ENCODE peak calls at places on chromosomes 4 and X, in eight cellular contexts. One of them, this sample, is unnamed.

GRCh38 chr4:176031927-176032326 is 33.7 kb upstream of the WDR17 start:
- DNase-seq in SJCRH30: no peak
- DNase-seq in breast epithelium: no peak
- DNase-seq in OCI-LY7: no peak
- DNase-seq in cardiac muscle cell: no peak
- DNase-seq in IMR-90: no peak
- DNase-seq in tibial artery: no peak
- DNase-seq in GM23248: no peak
- DNase-seq in this sample: no peak

GRCh38 chr4:168304744-168305459 is 13.7 kb downstream of the DDX60 start:
- DNase-seq in SJCRH30: no peak
- DNase-seq in breast epithelium: no peak
- DNase-seq in OCI-LY7: no peak
- DNase-seq in cardiac muscle cell: no peak
- DNase-seq in IMR-90: peak
- DNase-seq in tibial artery: no peak
- DNase-seq in GM23248: peak
- DNase-seq in this sample: no peak

GRCh38 chrX:105323951-105324350 is 103.5 kb upstream of the TEX13A start:
- DNase-seq in SJCRH30: peak
- DNase-seq in breast epithelium: no peak
- DNase-seq in OCI-LY7: no peak
- DNase-seq in cardiac muscle cell: no peak
- DNase-seq in IMR-90: peak
- DNase-seq in tibial artery: no peak
- DNase-seq in GM23248: no peak
- DNase-seq in this sample: no peak

GRCh38 chrX:101260435-101260834 is 30.7 kb downstream of the TAF7L start:
- DNase-seq in SJCRH30: no peak
- DNase-seq in breast epithelium: no peak
- DNase-seq in OCI-LY7: peak
- DNase-seq in cardiac muscle cell: peak
- DNase-seq in IMR-90: no peak
- DNase-seq in tibial artery: no peak
- DNase-seq in GM23248: peak
- DNase-seq in this sample: no peak

GRCh38 chrX:101383679-101384078 is 2.3 kb downstream of the BTK start:
- DNase-seq in SJCRH30: no peak
- DNase-seq in breast epithelium: no peak
- DNase-seq in OCI-LY7: peak
- DNase-seq in cardiac muscle cell: no peak
- DNase-seq in IMR-90: no peak
- DNase-seq in tibial artery: no peak
- DNase-seq in GM23248: no peak
- DNase-seq in this sample: no peak

GRCh38 chr4:77773101-77773500 is 46.1 kb downstream of the CNOT6L start:
- DNase-seq in SJCRH30: no peak
- DNase-seq in breast epithelium: no peak
- DNase-seq in OCI-LY7: no peak
- DNase-seq in cardiac muscle cell: no peak
- DNase-seq in IMR-90: peak
- DNase-seq in tibial artery: no peak
- DNase-seq in GM23248: peak
- DNase-seq in this sample: no peak

GRCh38 chr4:4327652-4328121 is 37.6 kb downstream of the ZBTB49 start:
- DNase-seq in SJCRH30: no peak
- DNase-seq in breast epithelium: no peak
- DNase-seq in OCI-LY7: no peak
- DNase-seq in cardiac muscle cell: peak
- DNase-seq in IMR-90: no peak
- DNase-seq in tibial artery: no peak
- DNase-seq in GM23248: peak
- DNase-seq in this sample: no peak

GRCh38 chr4:164221631-164222030 is 532.3 kb upstream of the SMIM31 start:
- DNase-seq in SJCRH30: no peak
- DNase-seq in breast epithelium: no peak
- DNase-seq in OCI-LY7: no peak
- DNase-seq in cardiac muscle cell: no peak
- DNase-seq in IMR-90: no peak
- DNase-seq in tibial artery: no peak
- DNase-seq in GM23248: peak
- DNase-seq in this sample: no peak

DNA sequence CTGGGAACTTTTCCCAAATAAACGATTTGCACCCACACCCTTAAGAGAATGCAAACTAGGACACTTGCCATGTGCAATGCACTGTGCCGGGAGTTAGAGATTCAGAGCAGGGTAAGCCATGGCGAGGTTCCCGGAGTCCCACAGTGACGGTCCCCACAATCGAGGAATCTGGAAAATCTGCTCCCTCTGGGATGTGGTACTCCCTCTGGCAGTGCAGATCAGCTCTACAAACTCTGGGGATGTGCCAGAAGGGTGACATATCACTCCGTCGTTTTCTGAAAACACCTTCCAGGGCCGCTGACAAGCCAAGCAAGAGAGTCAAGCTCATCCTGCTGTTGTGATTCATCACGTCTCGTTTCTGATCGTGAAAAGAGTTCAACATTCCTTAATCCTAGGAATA is 537.5 kb downstream of the BCOR start:
- DNase-seq in SJCRH30: no peak
- DNase-seq in breast epithelium: no peak
- DNase-seq in OCI-LY7: no peak
- DNase-seq in cardiac muscle cell: no peak
- DNase-seq in IMR-90: no peak
- DNase-seq in tibial artery: no peak
- DNase-seq in GM23248: no peak
- DNase-seq in this sample: no peak
- H3K27ac ChIP-seq in SJCRH30: no peak
- H3K27ac ChIP-seq in breast epithelium: no peak
- H3K27ac ChIP-seq in OCI-LY7: no peak
- H3K27ac ChIP-seq in cardiac muscle cell: no peak
- H3K27ac ChIP-seq in IMR-90: no peak
- H3K27ac ChIP-seq in tibial artery: no peak
- H3K27ac ChIP-seq in GM23248: no peak
- H3K27ac ChIP-seq in this sample: no peak

GRCh38 chr4:184473265-184473514 is 1.2 kb downstream of the IRF2 start:
- DNase-seq in SJCRH30: no peak
- DNase-seq in breast epithelium: no peak
- DNase-seq in OCI-LY7: no peak
- DNase-seq in cardiac muscle cell: no peak
- DNase-seq in IMR-90: no peak
- DNase-seq in tibial artery: no peak
- DNase-seq in GM23248: no peak
- DNase-seq in this sample: no peak

GRCh38 chr4:184471872-184472539 is 2.3 kb downstream of the IRF2 start:
- DNase-seq in SJCRH30: no peak
- DNase-seq in breast epithelium: no peak
- DNase-seq in OCI-LY7: peak
- DNase-seq in cardiac muscle cell: no peak
- DNase-seq in IMR-90: peak
- DNase-seq in tibial artery: no peak
- DNase-seq in GM23248: peak
- DNase-seq in this sample: no peak

GRCh38 chr4:184474261-184475095 is at the start of gene IRF2:
- DNase-seq in SJCRH30: peak
- DNase-seq in breast epithelium: peak
- DNase-seq in OCI-LY7: peak
- DNase-seq in cardiac muscle cell: peak
- DNase-seq in IMR-90: peak
- DNase-seq in tibial artery: peak
- DNase-seq in GM23248: peak
- DNase-seq in this sample: peak

GRCh38 chr4:184473515-184474260 is 662 bp downstream of the IRF2 start:
- DNase-seq in SJCRH30: peak
- DNase-seq in breast epithelium: peak
- DNase-seq in OCI-LY7: peak
- DNase-seq in cardiac muscle cell: peak
- DNase-seq in IMR-90: peak
- DNase-seq in tibial artery: no peak
- DNase-seq in GM23248: peak
- DNase-seq in this sample: peak

DNA sequence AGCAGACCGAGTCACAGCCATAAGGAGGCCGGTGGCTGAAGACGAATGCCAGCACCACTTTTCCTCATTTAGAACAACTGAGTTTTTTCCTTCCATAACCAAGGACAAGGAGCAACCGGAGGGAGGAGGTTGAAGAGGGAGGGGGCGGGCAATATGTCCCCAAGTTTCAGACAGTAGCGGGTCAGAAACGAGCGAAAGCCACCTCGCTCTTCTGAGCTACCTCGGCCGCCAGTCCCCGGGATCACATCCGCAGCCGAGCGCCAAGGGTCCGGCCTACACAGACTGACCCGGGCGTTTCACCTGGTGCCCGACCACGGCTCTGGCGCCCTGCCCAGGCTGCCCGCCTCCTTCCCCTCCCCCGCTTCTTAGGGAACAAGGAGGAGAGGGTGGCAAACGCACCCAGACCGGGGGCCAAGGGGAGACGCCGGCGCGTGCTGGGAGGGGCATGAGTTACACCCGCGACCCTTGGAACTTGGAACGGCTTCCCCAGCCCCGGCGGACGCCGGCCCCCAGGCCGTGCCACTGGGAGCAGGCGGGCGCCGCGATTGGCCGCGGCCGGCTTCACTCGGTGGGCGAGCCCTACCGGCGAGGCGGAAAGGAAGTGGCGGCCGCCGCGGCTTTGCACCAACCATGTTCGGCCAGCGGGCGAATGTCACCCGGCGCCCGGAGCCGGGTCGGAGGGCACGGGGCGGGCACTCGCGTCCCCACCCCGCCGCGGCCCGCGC is 1.6 kb downstream of the IRF2 start:
- DNase-seq in SJCRH30: peak
- DNase-seq in breast epithelium: peak
- DNase-seq in OCI-LY7: peak
- DNase-seq in cardiac muscle cell: peak
- DNase-seq in IMR-90: peak
- DNase-seq in tibial artery: peak
- DNase-seq in GM23248: peak
- DNase-seq in this sample: peak
- H3K4me3 ChIP-seq in SJCRH30: peak
- H3K4me3 ChIP-seq in breast epithelium: peak
- H3K4me3 ChIP-seq in OCI-LY7: peak
- H3K4me3 ChIP-seq in cardiac muscle cell: peak
- H3K4me3 ChIP-seq in IMR-90: peak
- H3K4me3 ChIP-seq in tibial artery: peak
- H3K4me3 ChIP-seq in GM23248: peak
- H3K4me3 ChIP-seq in this sample: peak

GRCh38 chr4:1045193-1045594 is 33.8 kb downstream of the FGFRL1 start:
- DNase-seq in SJCRH30: no peak
- DNase-seq in breast epithelium: no peak
- DNase-seq in OCI-LY7: no peak
- DNase-seq in cardiac muscle cell: no peak
- DNase-seq in IMR-90: no peak
- DNase-seq in tibial artery: no peak
- DNase-seq in GM23248: no peak
- DNase-seq in this sample: peak

GRCh38 chr4:1043658-1044468 is 32.4 kb downstream of the FGFRL1 start:
- DNase-seq in SJCRH30: peak
- DNase-seq in breast epithelium: peak
- DNase-seq in OCI-LY7: no peak
- DNase-seq in cardiac muscle cell: no peak
- DNase-seq in IMR-90: peak
- DNase-seq in tibial artery: peak
- DNase-seq in GM23248: peak
- DNase-seq in this sample: peak

GRCh38 chr4:1045595-1046201 is 34.3 kb downstream of the FGFRL1 start:
- DNase-seq in SJCRH30: no peak
- DNase-seq in breast epithelium: no peak
- DNase-seq in OCI-LY7: no peak
- DNase-seq in cardiac muscle cell: no peak
- DNase-seq in IMR-90: no peak
- DNase-seq in tibial artery: no peak
- DNase-seq in GM23248: no peak
- DNase-seq in this sample: peak

GRCh38 chr4:1043162-1043561 is 31.7 kb downstream of the FGFRL1 start:
- DNase-seq in SJCRH30: no peak
- DNase-seq in breast epithelium: no peak
- DNase-seq in OCI-LY7: no peak
- DNase-seq in cardiac muscle cell: no peak
- DNase-seq in IMR-90: no peak
- DNase-seq in tibial artery: no peak
- DNase-seq in GM23248: no peak
- DNase-seq in this sample: no peak

DNA sequence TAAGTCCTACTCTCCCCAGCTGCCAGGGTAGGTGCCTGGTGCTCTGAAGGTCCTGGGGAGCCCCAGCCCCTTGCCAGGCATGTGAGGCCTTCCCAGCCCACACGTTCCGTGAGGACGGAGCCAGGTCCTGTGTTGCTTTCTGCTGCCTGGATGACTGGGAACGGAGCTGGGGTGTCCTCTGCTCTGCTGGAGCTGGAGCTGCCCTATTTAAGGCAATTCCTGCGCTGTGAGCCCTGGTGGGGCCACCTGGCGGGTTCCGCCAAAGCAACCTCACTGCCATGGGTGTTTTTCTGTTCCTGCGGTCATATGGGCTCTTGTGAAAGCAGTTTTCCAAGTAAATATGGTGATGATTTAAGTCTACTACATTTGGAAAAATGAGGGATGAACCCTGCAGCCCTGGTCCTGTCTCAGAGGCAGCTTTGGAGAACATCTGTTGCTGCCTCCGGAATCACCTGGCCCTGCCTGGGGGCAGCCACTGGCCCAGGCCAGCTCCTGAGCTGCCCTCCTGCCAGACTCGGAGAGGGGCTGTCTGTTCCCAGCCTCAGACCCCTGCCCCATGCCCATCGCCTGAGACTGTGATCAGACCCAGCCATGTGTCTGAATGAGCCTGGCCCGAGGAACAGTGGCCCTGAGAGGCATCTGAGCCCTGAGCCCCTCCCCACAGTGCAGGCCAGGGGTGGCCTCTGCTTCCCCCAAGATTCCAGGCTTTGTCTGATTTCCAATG is 33.2 kb downstream of the FGFRL1 start:
- DNase-seq in SJCRH30: peak
- DNase-seq in breast epithelium: no peak
- DNase-seq in OCI-LY7: no peak
- DNase-seq in cardiac muscle cell: no peak
- DNase-seq in IMR-90: no peak
- DNase-seq in tibial artery: peak
- DNase-seq in GM23248: no peak
- DNase-seq in this sample: peak
- H3K27ac ChIP-seq in SJCRH30: peak
- H3K27ac ChIP-seq in breast epithelium: peak
- H3K27ac ChIP-seq in OCI-LY7: no peak
- H3K27ac ChIP-seq in cardiac muscle cell: no peak
- H3K27ac ChIP-seq in IMR-90: peak
- H3K27ac ChIP-seq in tibial artery: peak
- H3K27ac ChIP-seq in GM23248: peak
- H3K27ac ChIP-seq in this sample: no peak

DNA sequence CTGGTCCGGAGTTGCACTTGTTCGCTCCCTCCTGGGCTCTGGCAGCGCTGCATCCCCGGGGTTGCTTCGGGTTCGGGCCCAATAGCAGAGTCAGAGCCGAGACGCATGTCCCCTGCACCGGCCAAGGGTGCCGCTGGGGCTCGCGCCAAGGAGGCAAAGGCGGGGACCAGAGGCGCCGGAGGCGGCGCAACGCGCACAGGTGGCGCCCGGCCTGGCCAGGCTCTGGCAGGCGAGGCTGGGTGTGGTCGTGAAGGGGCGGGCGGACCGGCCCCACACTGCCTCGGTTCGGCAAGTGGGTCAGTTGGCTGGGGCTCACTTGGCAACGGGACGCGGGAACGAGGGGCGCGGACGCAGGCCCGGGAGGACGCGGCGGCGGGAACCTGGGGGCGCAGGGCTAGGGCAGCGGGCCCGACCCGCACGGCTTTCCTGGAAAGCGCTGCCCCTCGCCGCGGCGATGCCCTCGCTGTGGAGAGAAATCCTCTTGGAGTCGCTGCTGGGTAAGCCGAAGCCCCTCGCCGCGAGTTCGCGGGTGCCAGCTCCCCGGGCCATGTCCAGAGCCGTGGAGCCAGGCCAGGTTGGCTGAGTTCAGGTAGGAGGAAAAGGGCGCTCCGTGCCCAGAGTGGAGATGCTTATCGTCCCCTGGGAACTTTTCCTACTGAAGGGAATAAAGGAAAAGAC is at the start of gene CWH43:
- DNase-seq in SJCRH30: no peak
- DNase-seq in breast epithelium: no peak
- DNase-seq in OCI-LY7: no peak
- DNase-seq in cardiac muscle cell: no peak
- DNase-seq in IMR-90: no peak
- DNase-seq in tibial artery: no peak
- DNase-seq in GM23248: no peak
- DNase-seq in this sample: no peak
- H3K4me3 ChIP-seq in SJCRH30: no peak
- H3K4me3 ChIP-seq in breast epithelium: peak
- H3K4me3 ChIP-seq in OCI-LY7: no peak
- H3K4me3 ChIP-seq in cardiac muscle cell: no peak
- H3K4me3 ChIP-seq in IMR-90: no peak
- H3K4me3 ChIP-seq in tibial artery: no peak
- H3K4me3 ChIP-seq in GM23248: no peak
- H3K4me3 ChIP-seq in this sample: no peak